ENCODE peak calls at places on chromosomes 7 and 10, in seven cellular contexts. One of them, this sample, is unnamed.

GRCh38 chr10:75606203-75606779 is 174.9 kb downstream of the LRMDA start:
- DNase-seq in adrenal gland: no peak
- DNase-seq in CD8-positive, alpha-beta memory T cell: no peak
- DNase-seq in right cardiac atrium: no peak
- DNase-seq in Panc1: no peak
- DNase-seq in endodermal cell: no peak
- DNase-seq in SK-N-SH: no peak
- DNase-seq in this sample: no peak

GRCh38 chr7:41047789-41048191 is 655.1 kb downstream of the INHBA start:
- DNase-seq in adrenal gland: peak; percentile 32
- DNase-seq in CD8-positive, alpha-beta memory T cell: no peak
- DNase-seq in right cardiac atrium: no peak
- DNase-seq in Panc1: no peak
- DNase-seq in endodermal cell: no peak
- DNase-seq in SK-N-SH: peak; percentile 40
- DNase-seq in this sample: no peak

GRCh38 chr7:87566311-87566710 is 34.4 kb downstream of the ABCB1 start:
- DNase-seq in adrenal gland: no peak
- DNase-seq in CD8-positive, alpha-beta memory T cell: no peak
- DNase-seq in right cardiac atrium: no peak
- DNase-seq in Panc1: no peak
- DNase-seq in endodermal cell: no peak
- DNase-seq in SK-N-SH: no peak
- DNase-seq in this sample: no peak

GRCh38 chr7:27185013-27185707 is at the start of gene HOXA11:
- DNase-seq in adrenal gland: peak; percentile 31
- DNase-seq in CD8-positive, alpha-beta memory T cell: no peak
- DNase-seq in right cardiac atrium: no peak
- DNase-seq in Panc1: no peak
- DNase-seq in endodermal cell: peak; percentile 69
- DNase-seq in SK-N-SH: no peak
- DNase-seq in this sample: peak; percentile 97

GRCh38 chr7:131899271-131900030 is 343.0 kb upstream of the PODXL start:
- DNase-seq in adrenal gland: no peak
- DNase-seq in CD8-positive, alpha-beta memory T cell: no peak
- DNase-seq in right cardiac atrium: no peak
- DNase-seq in Panc1: no peak
- DNase-seq in endodermal cell: peak; percentile 17
- DNase-seq in SK-N-SH: no peak
- DNase-seq in this sample: no peak

GRCh38 chr10:33229944-33230267 is 104.6 kb downstream of the NRP1 start:
- DNase-seq in adrenal gland: no peak
- DNase-seq in CD8-positive, alpha-beta memory T cell: no peak
- DNase-seq in right cardiac atrium: no peak
- DNase-seq in Panc1: no peak
- DNase-seq in endodermal cell: no peak
- DNase-seq in SK-N-SH: no peak
- DNase-seq in this sample: no peak

GRCh38 chr7:122790132-122790531 is 87.4 kb upstream of the RNF148 start:
- DNase-seq in adrenal gland: no peak
- DNase-seq in CD8-positive, alpha-beta memory T cell: no peak
- DNase-seq in right cardiac atrium: no peak
- DNase-seq in Panc1: no peak
- DNase-seq in endodermal cell: no peak
- DNase-seq in SK-N-SH: no peak
- DNase-seq in this sample: no peak

GRCh38 chr10:7354330-7355047 is 56.3 kb downstream of the SFMBT2 start:
- DNase-seq in adrenal gland: peak; percentile 32
- DNase-seq in CD8-positive, alpha-beta memory T cell: no peak
- DNase-seq in right cardiac atrium: no peak
- DNase-seq in Panc1: no peak
- DNase-seq in endodermal cell: no peak
- DNase-seq in SK-N-SH: peak; percentile 62
- DNase-seq in this sample: no peak

GRCh38 chr7:45921699-45922519 is 837 bp upstream of the IGFBP3 start:
- DNase-seq in adrenal gland: peak; percentile 28
- DNase-seq in CD8-positive, alpha-beta memory T cell: no peak
- DNase-seq in right cardiac atrium: peak; percentile 84
- DNase-seq in Panc1: no peak
- DNase-seq in endodermal cell: peak; percentile 94
- DNase-seq in SK-N-SH: peak; percentile 73
- DNase-seq in this sample: no peak

GRCh38 chr7:139716156-139716942 is 61.4 kb downstream of the HIPK2 start:
- DNase-seq in adrenal gland: no peak
- DNase-seq in CD8-positive, alpha-beta memory T cell: no peak
- DNase-seq in right cardiac atrium: no peak
- DNase-seq in Panc1: no peak
- DNase-seq in endodermal cell: peak; percentile 23
- DNase-seq in SK-N-SH: no peak
- DNase-seq in this sample: no peak

GRCh38 chr7:92669616-92670153 is 79.5 kb upstream of the FAM133B start:
- DNase-seq in adrenal gland: no peak
- DNase-seq in CD8-positive, alpha-beta memory T cell: no peak
- DNase-seq in right cardiac atrium: no peak
- DNase-seq in Panc1: no peak
- DNase-seq in endodermal cell: no peak
- DNase-seq in SK-N-SH: no peak
- DNase-seq in this sample: no peak

GRCh38 chr7:37352974-37353948 is 95.4 kb downstream of the ELMO1 start:
- DNase-seq in adrenal gland: no peak
- DNase-seq in CD8-positive, alpha-beta memory T cell: peak; percentile 81
- DNase-seq in right cardiac atrium: peak; percentile 49
- DNase-seq in Panc1: peak; percentile 28
- DNase-seq in endodermal cell: peak; percentile 79
- DNase-seq in SK-N-SH: peak; percentile 49
- DNase-seq in this sample: no peak

GRCh38 chr10:118505363-118505762 is 90.1 kb downstream of the PRLHR start:
- DNase-seq in adrenal gland: no peak
- DNase-seq in CD8-positive, alpha-beta memory T cell: no peak
- DNase-seq in right cardiac atrium: no peak
- DNase-seq in Panc1: no peak
- DNase-seq in endodermal cell: no peak
- DNase-seq in SK-N-SH: no peak
- DNase-seq in this sample: no peak

GRCh38 chr7:157906583-157906982 is 569.8 kb downstream of the DNAJB6 start:
- DNase-seq in adrenal gland: no peak
- DNase-seq in CD8-positive, alpha-beta memory T cell: no peak
- DNase-seq in right cardiac atrium: no peak
- DNase-seq in Panc1: no peak
- DNase-seq in endodermal cell: no peak
- DNase-seq in SK-N-SH: no peak
- DNase-seq in this sample: peak; percentile 20

GRCh38 chr10:6542999-6543430 is 37.1 kb downstream of the PRKCQ start:
- DNase-seq in adrenal gland: no peak
- DNase-seq in CD8-positive, alpha-beta memory T cell: peak; percentile 81
- DNase-seq in right cardiac atrium: no peak
- DNase-seq in Panc1: no peak
- DNase-seq in endodermal cell: peak; percentile 55
- DNase-seq in SK-N-SH: no peak
- DNase-seq in this sample: no peak

GRCh38 chr10:120948889-120949382 is 97.8 kb downstream of the WDR11 start:
- DNase-seq in adrenal gland: peak; percentile 68
- DNase-seq in CD8-positive, alpha-beta memory T cell: peak; percentile 30
- DNase-seq in right cardiac atrium: peak; percentile 92
- DNase-seq in Panc1: no peak
- DNase-seq in endodermal cell: peak; percentile 92
- DNase-seq in SK-N-SH: peak; percentile 86
- DNase-seq in this sample: peak; percentile 82

GRCh38 chr10:44416976-44417375 is 32.1 kb upstream of the CXCL12 start:
- DNase-seq in adrenal gland: no peak
- DNase-seq in CD8-positive, alpha-beta memory T cell: no peak
- DNase-seq in right cardiac atrium: peak; percentile 39
- DNase-seq in Panc1: no peak
- DNase-seq in endodermal cell: no peak
- DNase-seq in SK-N-SH: no peak
- DNase-seq in this sample: peak; percentile 59

GRCh38 chr10:73509695-73510094 is 13.9 kb upstream of the PPP3CB start:
- DNase-seq in adrenal gland: no peak
- DNase-seq in CD8-positive, alpha-beta memory T cell: no peak
- DNase-seq in right cardiac atrium: no peak
- DNase-seq in Panc1: no peak
- DNase-seq in endodermal cell: no peak
- DNase-seq in SK-N-SH: no peak
- DNase-seq in this sample: no peak

GRCh38 chr10:3764626-3765375 is 20.2 kb downstream of the KLF6 start:
- DNase-seq in adrenal gland: no peak
- DNase-seq in CD8-positive, alpha-beta memory T cell: peak; percentile 21
- DNase-seq in right cardiac atrium: no peak
- DNase-seq in Panc1: no peak
- DNase-seq in endodermal cell: no peak
- DNase-seq in SK-N-SH: no peak
- DNase-seq in this sample: no peak

GRCh38 chr7:72818663-72819366 is 9.2 kb downstream of the TYW1B start:
- DNase-seq in adrenal gland: no peak
- DNase-seq in CD8-positive, alpha-beta memory T cell: no peak
- DNase-seq in right cardiac atrium: no peak
- DNase-seq in Panc1: no peak
- DNase-seq in endodermal cell: no peak
- DNase-seq in SK-N-SH: no peak
- DNase-seq in this sample: no peak

GRCh38 chr7:38953971-38954370 is 23.7 kb upstream of the POU6F2 start:
- DNase-seq in adrenal gland: no peak
- DNase-seq in CD8-positive, alpha-beta memory T cell: no peak
- DNase-seq in right cardiac atrium: no peak
- DNase-seq in Panc1: no peak
- DNase-seq in endodermal cell: no peak
- DNase-seq in SK-N-SH: no peak
- DNase-seq in this sample: no peak

GRCh38 chr10:557792-558328 is 131.6 kb downstream of the DIP2C start:
- DNase-seq in adrenal gland: no peak
- DNase-seq in CD8-positive, alpha-beta memory T cell: no peak
- DNase-seq in right cardiac atrium: no peak
- DNase-seq in Panc1: no peak
- DNase-seq in endodermal cell: peak; percentile 45
- DNase-seq in SK-N-SH: peak; percentile 61
- DNase-seq in this sample: no peak

DNA sequence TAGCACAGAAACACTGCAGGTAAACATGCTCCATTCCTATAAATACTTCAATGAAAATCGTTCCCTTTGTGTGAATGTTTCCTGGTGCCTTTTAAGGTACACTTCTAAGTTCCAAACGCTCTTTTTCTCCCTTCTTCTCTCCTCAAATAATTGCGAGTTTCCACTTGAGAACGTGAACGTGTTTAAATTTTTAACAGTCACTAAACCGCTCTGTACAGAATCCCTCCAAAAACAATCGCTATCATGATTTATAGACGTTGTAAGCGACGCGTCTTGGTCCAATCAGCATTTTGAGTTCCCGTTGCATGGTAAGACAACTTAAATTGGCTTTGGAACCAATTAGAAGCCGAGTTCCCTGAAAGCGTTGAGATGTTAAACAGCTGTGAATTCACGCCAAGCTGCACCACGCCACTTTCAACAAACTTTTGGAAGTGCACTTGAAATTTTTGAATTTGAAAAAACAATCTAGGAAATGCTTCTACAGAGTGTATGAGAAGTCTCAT is 12.6 kb upstream of the EBLN1 start:
- DNase-seq in adrenal gland: no peak
- DNase-seq in CD8-positive, alpha-beta memory T cell: peak; percentile 51
- DNase-seq in right cardiac atrium: peak; percentile 50
- DNase-seq in Panc1: no peak
- DNase-seq in endodermal cell: no peak
- DNase-seq in SK-N-SH: peak; percentile 24
- DNase-seq in this sample: no peak
- H3K27ac ChIP-seq in adrenal gland: no peak overlapping the region
- H3K27ac ChIP-seq in CD8-positive, alpha-beta memory T cell: peak overlapping the region; percentile 76
- H3K27ac ChIP-seq in right cardiac atrium: no peak overlapping the region
- H3K27ac ChIP-seq in Panc1: peak overlapping the region; percentile 57
- H3K27ac ChIP-seq in endodermal cell: no peak overlapping the region
- H3K27ac ChIP-seq in SK-N-SH: no peak overlapping the region
- H3K27ac ChIP-seq in this sample: peak overlapping the region; percentile 96

GRCh38 chr7:7235347-7235746 is 53.0 kb downstream of the C1GALT1 start:
- DNase-seq in adrenal gland: no peak
- DNase-seq in CD8-positive, alpha-beta memory T cell: no peak
- DNase-seq in right cardiac atrium: no peak
- DNase-seq in Panc1: no peak
- DNase-seq in endodermal cell: no peak
- DNase-seq in SK-N-SH: no peak
- DNase-seq in this sample: no peak

GRCh38 chr7:7239346-7239745 is 57.0 kb downstream of the C1GALT1 start:
- DNase-seq in adrenal gland: no peak
- DNase-seq in CD8-positive, alpha-beta memory T cell: no peak
- DNase-seq in right cardiac atrium: no peak
- DNase-seq in Panc1: no peak
- DNase-seq in endodermal cell: no peak
- DNase-seq in SK-N-SH: no peak
- DNase-seq in this sample: no peak

GRCh38 chr7:7237978-7238267 is 55.6 kb downstream of the C1GALT1 start:
- DNase-seq in adrenal gland: no peak
- DNase-seq in CD8-positive, alpha-beta memory T cell: no peak
- DNase-seq in right cardiac atrium: no peak
- DNase-seq in Panc1: no peak
- DNase-seq in endodermal cell: no peak
- DNase-seq in SK-N-SH: no peak
- DNase-seq in this sample: no peak

GRCh38 chr7:7237201-7237977 is 55.0 kb downstream of the C1GALT1 start:
- DNase-seq in adrenal gland: no peak
- DNase-seq in CD8-positive, alpha-beta memory T cell: no peak
- DNase-seq in right cardiac atrium: no peak
- DNase-seq in Panc1: no peak
- DNase-seq in endodermal cell: no peak
- DNase-seq in SK-N-SH: no peak
- DNase-seq in this sample: no peak

DNA sequence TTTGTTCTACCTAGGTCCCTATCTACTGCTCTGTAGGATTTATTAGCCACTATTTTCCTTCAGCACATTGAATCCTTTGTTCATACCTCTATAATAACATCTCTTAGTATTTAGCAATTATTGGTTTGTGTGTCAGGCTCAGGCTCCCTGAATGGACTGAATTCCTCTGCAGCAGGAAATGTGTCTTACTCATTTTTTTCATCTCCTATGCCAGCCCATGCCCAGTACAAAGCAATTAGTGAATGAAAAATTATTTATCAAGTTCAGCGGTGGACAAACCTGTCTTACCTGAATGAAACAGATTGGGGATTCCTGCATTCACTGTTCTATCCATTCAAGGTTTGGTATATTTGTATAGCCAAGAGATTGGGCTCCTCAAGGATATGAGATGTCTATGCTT is 53.7 kb downstream of the C1GALT1 start:
- DNase-seq in adrenal gland: no peak
- DNase-seq in CD8-positive, alpha-beta memory T cell: no peak
- DNase-seq in right cardiac atrium: no peak
- DNase-seq in Panc1: no peak
- DNase-seq in endodermal cell: no peak
- DNase-seq in SK-N-SH: no peak
- DNase-seq in this sample: no peak
- H3K4me1 ChIP-seq in adrenal gland: no peaks in the 10 kb centered on the region
- H3K4me1 ChIP-seq in CD8-positive, alpha-beta memory T cell: no peaks in the 10 kb centered on the region
- H3K4me1 ChIP-seq in right cardiac atrium: no peaks in the 10 kb centered on the region
- H3K4me1 ChIP-seq in Panc1: no peaks in the 10 kb centered on the region
- H3K4me1 ChIP-seq in endodermal cell: no peaks in the 10 kb centered on the region
- H3K4me1 ChIP-seq in SK-N-SH: no peaks in the 10 kb centered on the region
- H3K4me1 ChIP-seq in this sample: peaks cover 5% of the 10 kb centered on the region

GRCh38 chr10:102777696-102778530 is 34.2 kb downstream of the WBP1L start:
- DNase-seq in adrenal gland: no peak
- DNase-seq in CD8-positive, alpha-beta memory T cell: no peak
- DNase-seq in right cardiac atrium: no peak
- DNase-seq in Panc1: no peak
- DNase-seq in endodermal cell: peak; percentile 74
- DNase-seq in SK-N-SH: no peak
- DNase-seq in this sample: no peak
- H3K4me3 ChIP-seq in adrenal gland: no peak overlapping the region
- H3K4me3 ChIP-seq in CD8-positive, alpha-beta memory T cell: no peak overlapping the region
- H3K4me3 ChIP-seq in right cardiac atrium: peak overlapping the region; percentile 2
- H3K4me3 ChIP-seq in Panc1: no peak overlapping the region
- H3K4me3 ChIP-seq in endodermal cell: no peak overlapping the region
- H3K4me3 ChIP-seq in SK-N-SH: no peak overlapping the region
- H3K4me3 ChIP-seq in this sample: peak overlapping the region; percentile 53

GRCh38 chr10:123398180-123398591 is 244.0 kb downstream of the BUB3 start:
- DNase-seq in adrenal gland: no peak
- DNase-seq in CD8-positive, alpha-beta memory T cell: no peak
- DNase-seq in right cardiac atrium: no peak
- DNase-seq in Panc1: no peak
- DNase-seq in endodermal cell: peak; percentile 10
- DNase-seq in SK-N-SH: no peak
- DNase-seq in this sample: no peak
- H3K27ac ChIP-seq in adrenal gland: no peak overlapping the region
- H3K27ac ChIP-seq in CD8-positive, alpha-beta memory T cell: no peak overlapping the region
- H3K27ac ChIP-seq in right cardiac atrium: no peak overlapping the region
- H3K27ac ChIP-seq in Panc1: no peak overlapping the region
- H3K27ac ChIP-seq in endodermal cell: no peak overlapping the region
- H3K27ac ChIP-seq in SK-N-SH: no peak overlapping the region
- H3K27ac ChIP-seq in this sample: no peak overlapping the region